ENCODE peak calls at places on chromosomes 6 and 20, in nine cellular contexts. One of them, this sample, is unnamed. For H3K4me1, the result is how much of the 10 kb centered on the place peaks cover.

GRCh38 chr6:125245523-125246264 is 56.1 kb downstream of the HDDC2 start:
- DNase-seq in PC-3: no peak
- DNase-seq in left lung: no peak
- DNase-seq in heart right ventricle: no peak
- DNase-seq in ovary: no peak
- DNase-seq in H1: no peak
- DNase-seq in thyroid gland: no peak
- DNase-seq in heart left ventricle: no peak
- DNase-seq in lower lobe of right lung: no peak
- DNase-seq in this sample: no peak

GRCh38 chr20:48877299-48877698 is 44.2 kb upstream of the ARFGEF2 start:
- DNase-seq in PC-3: no peak
- DNase-seq in left lung: no peak
- DNase-seq in heart right ventricle: no peak
- DNase-seq in ovary: no peak
- DNase-seq in H1: no peak
- DNase-seq in thyroid gland: peak
- DNase-seq in heart left ventricle: no peak
- DNase-seq in lower lobe of right lung: no peak
- DNase-seq in this sample: no peak

GRCh38 chr6:79048611-79049010 is 29.4 kb downstream of the PHIP start:
- DNase-seq in PC-3: peak
- DNase-seq in left lung: no peak
- DNase-seq in heart right ventricle: no peak
- DNase-seq in ovary: no peak
- DNase-seq in H1: no peak
- DNase-seq in thyroid gland: no peak
- DNase-seq in heart left ventricle: no peak
- DNase-seq in lower lobe of right lung: no peak
- DNase-seq in this sample: no peak

GRCh38 chr20:38453941-38454340 is 18.7 kb upstream of the RALGAPB start:
- DNase-seq in PC-3: no peak
- DNase-seq in left lung: no peak
- DNase-seq in heart right ventricle: no peak
- DNase-seq in ovary: peak
- DNase-seq in H1: no peak
- DNase-seq in thyroid gland: no peak
- DNase-seq in heart left ventricle: no peak
- DNase-seq in lower lobe of right lung: no peak
- DNase-seq in this sample: no peak

GRCh38 chr6:89069536-89070163 is 10.9 kb upstream of the PNRC1 start:
- DNase-seq in PC-3: peak
- DNase-seq in left lung: no peak
- DNase-seq in heart right ventricle: no peak
- DNase-seq in ovary: no peak
- DNase-seq in H1: no peak
- DNase-seq in thyroid gland: no peak
- DNase-seq in heart left ventricle: no peak
- DNase-seq in lower lobe of right lung: no peak
- DNase-seq in this sample: no peak

GRCh38 chr6:129685640-129686031 is 24.3 kb downstream of the ARHGAP18 start:
- DNase-seq in PC-3: no peak
- DNase-seq in left lung: no peak
- DNase-seq in heart right ventricle: no peak
- DNase-seq in ovary: no peak
- DNase-seq in H1: no peak
- DNase-seq in thyroid gland: no peak
- DNase-seq in heart left ventricle: no peak
- DNase-seq in lower lobe of right lung: no peak
- DNase-seq in this sample: no peak

GRCh38 chr6:76174722-76175121 is 102.3 kb upstream of the IMPG1 start:
- DNase-seq in PC-3: no peak
- DNase-seq in left lung: no peak
- DNase-seq in heart right ventricle: no peak
- DNase-seq in ovary: no peak
- DNase-seq in H1: no peak
- DNase-seq in thyroid gland: no peak
- DNase-seq in heart left ventricle: no peak
- DNase-seq in lower lobe of right lung: no peak
- DNase-seq in this sample: no peak

GRCh38 chr20:62815066-62815991 is 1.5 kb upstream of the COL9A3 start:
- DNase-seq in PC-3: peak
- DNase-seq in left lung: no peak
- DNase-seq in heart right ventricle: no peak
- DNase-seq in ovary: no peak
- DNase-seq in H1: peak
- DNase-seq in thyroid gland: peak
- DNase-seq in heart left ventricle: no peak
- DNase-seq in lower lobe of right lung: no peak
- DNase-seq in this sample: no peak

GRCh38 chr6:13485923-13486557 is 1.4 kb downstream of the GFOD1 start:
- DNase-seq in PC-3: peak
- DNase-seq in left lung: peak
- DNase-seq in heart right ventricle: peak
- DNase-seq in ovary: peak
- DNase-seq in H1: no peak
- DNase-seq in thyroid gland: peak
- DNase-seq in heart left ventricle: peak
- DNase-seq in lower lobe of right lung: peak
- DNase-seq in this sample: peak

GRCh38 chr6:87066449-87067288 is 28.2 kb downstream of the CGA start:
- DNase-seq in PC-3: peak
- DNase-seq in left lung: no peak
- DNase-seq in heart right ventricle: no peak
- DNase-seq in ovary: peak
- DNase-seq in H1: no peak
- DNase-seq in thyroid gland: peak
- DNase-seq in heart left ventricle: peak
- DNase-seq in lower lobe of right lung: no peak
- DNase-seq in this sample: no peak

GRCh38 chr6:27605401-27606342 is 132.8 kb upstream of the ZNF184 start:
- DNase-seq in PC-3: peak
- DNase-seq in left lung: no peak
- DNase-seq in heart right ventricle: no peak
- DNase-seq in ovary: no peak
- DNase-seq in H1: peak
- DNase-seq in thyroid gland: no peak
- DNase-seq in heart left ventricle: no peak
- DNase-seq in lower lobe of right lung: no peak
- DNase-seq in this sample: no peak

GRCh38 chr6:137389150-137389664 is 105.0 kb downstream of the OLIG3 start:
- DNase-seq in PC-3: peak
- DNase-seq in left lung: peak
- DNase-seq in heart right ventricle: no peak
- DNase-seq in ovary: no peak
- DNase-seq in H1: no peak
- DNase-seq in thyroid gland: no peak
- DNase-seq in heart left ventricle: no peak
- DNase-seq in lower lobe of right lung: no peak
- DNase-seq in this sample: no peak

GRCh38 chr20:38386004-38386403 is 39.7 kb downstream of the LBP start:
- DNase-seq in PC-3: no peak
- DNase-seq in left lung: no peak
- DNase-seq in heart right ventricle: no peak
- DNase-seq in ovary: no peak
- DNase-seq in H1: no peak
- DNase-seq in thyroid gland: no peak
- DNase-seq in heart left ventricle: no peak
- DNase-seq in lower lobe of right lung: no peak
- DNase-seq in this sample: no peak

GRCh38 chr6:9250852-9251251 is 815.5 kb upstream of the SLC35B3 start:
- DNase-seq in PC-3: peak
- DNase-seq in left lung: no peak
- DNase-seq in heart right ventricle: no peak
- DNase-seq in ovary: no peak
- DNase-seq in H1: peak
- DNase-seq in thyroid gland: peak
- DNase-seq in heart left ventricle: no peak
- DNase-seq in lower lobe of right lung: no peak
- DNase-seq in this sample: no peak

GRCh38 chr6:51098801-51099200 is 280.1 kb downstream of the TFAP2B start:
- DNase-seq in PC-3: peak
- DNase-seq in left lung: no peak
- DNase-seq in heart right ventricle: no peak
- DNase-seq in ovary: no peak
- DNase-seq in H1: no peak
- DNase-seq in thyroid gland: no peak
- DNase-seq in heart left ventricle: no peak
- DNase-seq in lower lobe of right lung: no peak
- DNase-seq in this sample: no peak

GRCh38 chr6:24919404-24919892 is 16.3 kb downstream of the RIPOR2 start:
- DNase-seq in PC-3: no peak
- DNase-seq in left lung: no peak
- DNase-seq in heart right ventricle: no peak
- DNase-seq in ovary: no peak
- DNase-seq in H1: no peak
- DNase-seq in thyroid gland: no peak
- DNase-seq in heart left ventricle: no peak
- DNase-seq in lower lobe of right lung: no peak
- DNase-seq in this sample: no peak

GRCh38 chr6:24922854-24923253 is 12.9 kb downstream of the RIPOR2 start:
- DNase-seq in PC-3: no peak
- DNase-seq in left lung: no peak
- DNase-seq in heart right ventricle: no peak
- DNase-seq in ovary: no peak
- DNase-seq in H1: no peak
- DNase-seq in thyroid gland: no peak
- DNase-seq in heart left ventricle: no peak
- DNase-seq in lower lobe of right lung: no peak
- DNase-seq in this sample: no peak

GRCh38 chr6:24923885-24924401 is 11.8 kb downstream of the RIPOR2 start:
- DNase-seq in PC-3: no peak
- DNase-seq in left lung: no peak
- DNase-seq in heart right ventricle: no peak
- DNase-seq in ovary: no peak
- DNase-seq in H1: no peak
- DNase-seq in thyroid gland: no peak
- DNase-seq in heart left ventricle: no peak
- DNase-seq in lower lobe of right lung: no peak
- DNase-seq in this sample: no peak

GRCh38 chr6:24924956-24925355 is 10.8 kb downstream of the RIPOR2 start:
- DNase-seq in PC-3: peak
- DNase-seq in left lung: no peak
- DNase-seq in heart right ventricle: no peak
- DNase-seq in ovary: no peak
- DNase-seq in H1: no peak
- DNase-seq in thyroid gland: no peak
- DNase-seq in heart left ventricle: no peak
- DNase-seq in lower lobe of right lung: no peak
- DNase-seq in this sample: no peak

GRCh38 chr6:24922174-24922573 is 13.6 kb downstream of the RIPOR2 start:
- DNase-seq in PC-3: no peak
- DNase-seq in left lung: no peak
- DNase-seq in heart right ventricle: no peak
- DNase-seq in ovary: no peak
- DNase-seq in H1: no peak
- DNase-seq in thyroid gland: no peak
- DNase-seq in heart left ventricle: no peak
- DNase-seq in lower lobe of right lung: no peak
- DNase-seq in this sample: no peak
- H3K4me1 ChIP-seq in PC-3: under half
- H3K4me1 ChIP-seq in left lung: under half
- H3K4me1 ChIP-seq in heart right ventricle: under half
- H3K4me1 ChIP-seq in ovary: under half
- H3K4me1 ChIP-seq in H1: under half
- H3K4me1 ChIP-seq in thyroid gland: under half
- H3K4me1 ChIP-seq in heart left ventricle: under half
- H3K4me1 ChIP-seq in lower lobe of right lung: under half
- H3K4me1 ChIP-seq in this sample: under half

DNA sequence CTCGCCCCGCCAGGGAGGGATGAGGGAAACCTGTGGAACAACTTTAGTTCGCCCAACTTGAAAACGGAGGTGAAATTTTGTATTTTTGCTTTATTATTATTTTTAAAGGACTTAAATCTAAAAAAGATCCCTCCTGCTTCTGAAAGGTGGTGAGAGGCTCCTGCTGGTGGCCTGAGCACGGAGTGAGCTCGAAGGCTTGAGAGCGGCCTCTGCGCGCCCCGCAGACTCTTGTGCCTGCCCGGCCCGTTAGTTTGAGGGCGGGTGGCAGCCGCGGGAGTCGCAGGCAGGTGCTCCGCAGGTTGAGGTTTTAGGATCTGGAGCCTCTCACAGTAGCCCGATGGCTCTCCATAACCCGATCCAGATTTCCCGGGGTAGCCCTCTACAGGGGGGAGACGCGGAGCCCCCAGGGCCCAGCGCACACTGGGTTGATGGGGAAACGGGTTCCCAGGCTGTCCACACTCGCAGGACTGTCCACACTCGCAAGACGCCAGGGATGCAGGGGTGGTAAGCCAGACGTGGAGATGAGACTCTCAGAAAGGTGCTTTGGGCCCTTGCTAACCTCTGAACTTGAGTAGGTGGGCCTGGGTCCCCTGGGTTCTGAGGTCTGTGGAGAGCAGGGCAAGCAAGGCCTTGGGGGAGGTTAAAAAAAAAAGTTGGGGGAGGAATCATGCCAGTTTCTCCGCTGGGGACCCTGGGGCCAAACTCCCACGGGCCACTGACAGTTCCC is 46.3 kb upstream of the SUPT3H start:
- DNase-seq in PC-3: no peak
- DNase-seq in left lung: no peak
- DNase-seq in heart right ventricle: peak
- DNase-seq in ovary: peak
- DNase-seq in H1: no peak
- DNase-seq in thyroid gland: peak
- DNase-seq in heart left ventricle: peak
- DNase-seq in lower lobe of right lung: peak
- DNase-seq in this sample: peak
- TF ChIP-seq CTCF in PC-3: no peak
- TF ChIP-seq CTCF in left lung: no peak
- TF ChIP-seq CTCF in heart right ventricle: no peak
- TF ChIP-seq CTCF in ovary: no peak
- TF ChIP-seq CTCF in H1: no peak
- TF ChIP-seq CTCF in thyroid gland: no peak
- TF ChIP-seq CTCF in heart left ventricle: no peak
- TF ChIP-seq CTCF in lower lobe of right lung: no peak
- TF ChIP-seq CTCF in this sample: no peak

DNA sequence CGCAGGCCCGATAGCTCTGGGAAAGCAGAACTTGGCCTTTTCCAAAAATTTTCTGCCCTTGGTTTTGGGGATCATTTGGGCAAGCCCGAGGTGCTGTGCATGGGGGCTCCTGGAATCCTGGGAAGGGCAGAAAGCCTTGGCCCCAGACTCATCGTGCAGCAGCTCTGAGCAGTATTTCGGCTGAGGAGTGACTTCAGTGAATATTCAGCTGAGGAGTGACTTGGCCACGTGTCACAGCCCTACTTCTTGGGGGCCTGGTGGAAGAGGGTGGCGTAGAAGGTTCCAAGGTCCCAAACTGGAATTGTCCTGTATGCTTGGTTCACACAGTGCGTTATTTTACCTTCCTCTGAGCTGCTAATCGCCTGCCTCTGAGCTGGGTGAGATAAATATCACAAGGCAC is 1.1 kb upstream of the BMP2 start:
- DNase-seq in PC-3: no peak
- DNase-seq in left lung: no peak
- DNase-seq in heart right ventricle: no peak
- DNase-seq in ovary: no peak
- DNase-seq in H1: no peak
- DNase-seq in thyroid gland: no peak
- DNase-seq in heart left ventricle: no peak
- DNase-seq in lower lobe of right lung: no peak
- DNase-seq in this sample: no peak
- H3K27ac ChIP-seq in PC-3: no peak
- H3K27ac ChIP-seq in left lung: no peak
- H3K27ac ChIP-seq in heart right ventricle: no peak
- H3K27ac ChIP-seq in ovary: no peak
- H3K27ac ChIP-seq in H1: no peak
- H3K27ac ChIP-seq in thyroid gland: no peak
- H3K27ac ChIP-seq in heart left ventricle: no peak
- H3K27ac ChIP-seq in lower lobe of right lung: peak
- H3K27ac ChIP-seq in this sample: peak

GRCh38 chr20:50335866-50336265 is 145.2 kb downstream of the CEBPB start:
- DNase-seq in PC-3: no peak
- DNase-seq in left lung: no peak
- DNase-seq in heart right ventricle: no peak
- DNase-seq in ovary: no peak
- DNase-seq in H1: no peak
- DNase-seq in thyroid gland: no peak
- DNase-seq in heart left ventricle: no peak
- DNase-seq in lower lobe of right lung: no peak
- DNase-seq in this sample: no peak
- H3K4me1 ChIP-seq in PC-3: under half
- H3K4me1 ChIP-seq in left lung: under half
- H3K4me1 ChIP-seq in heart right ventricle: under half
- H3K4me1 ChIP-seq in ovary: under half
- H3K4me1 ChIP-seq in H1: under half
- H3K4me1 ChIP-seq in thyroid gland: under half
- H3K4me1 ChIP-seq in heart left ventricle: under half
- H3K4me1 ChIP-seq in lower lobe of right lung: under half
- H3K4me1 ChIP-seq in this sample: under half

This sample was measured in left ventricle myocardium inferior.